ENCODE peak calls at places on chromosomes 3 and 15, in four cellular contexts. B is HepG2, O is K562, E is GM12878. Y is an unnamed sample.

GRCh38 chr3:72044231-72044935 is 259.4 kb upstream of the PROK2 start:
- DNase-seq in B (no peak), O (no peak), E (no peak), Y (no peak)

GRCh38 chr3:71369733-71370391 is 213.7 kb downstream of the FOXP1 start:
- DNase-seq in B (no peak), O (no peak), E (no peak), Y (no peak)

GRCh38 chr3:108406063-108406660 is 104.2 kb downstream of the MYH15 start:
- DNase-seq in B (no peak), O (no peak), E (no peak), Y (no peak)

GRCh38 chr15:31587583-31587982 is 260.9 kb downstream of the KLF13 start:
- DNase-seq in B (no peak), O (no peak), E (no peak), Y (no peak)

GRCh38 chr3:133282239-133282638 is 117.6 kb upstream of the BFSP2 start:
- DNase-seq in B (no peak), O (no peak), E (no peak), Y (no peak)

GRCh38 chr3:115581347-115582135 is 41.8 kb upstream of the GAP43 start:
- DNase-seq in B (no peak), O (no peak), E (no peak), Y (no peak)

GRCh38 chr15:43125095-43125661 is 8.2 kb upstream of the TMEM62 start:
- DNase-seq in B (peak), O (no peak), E (no peak), Y (no peak)

GRCh38 chr3:113271189-113271588 is 59.8 kb downstream of the BOC start:
- DNase-seq in B (no peak), O (no peak), E (no peak), Y (no peak)

GRCh38 chr3:132285620-132285945 is 31.6 kb upstream of the ACP3 start:
- DNase-seq in B (no peak), O (no peak), E (no peak), Y (no peak)

GRCh38 chr3:24129549-24129948 is 184.5 kb downstream of the NR1D2 start:
- DNase-seq in B (no peak), O (no peak), E (no peak), Y (no peak)

GRCh38 chr3:49022751-49023171 is 840 bp downstream of the NDUFAF3 start:
- DNase-seq in B (peak), O (no peak), E (no peak), Y (no peak)

GRCh38 chr3:197807969-197808587 is 17.0 kb downstream of the LRCH3 start:
- DNase-seq in B (no peak), O (no peak), E (no peak), Y (no peak)

GRCh38 chr15:100723323-100723801 is 121.0 kb downstream of the ASB7 start:
- DNase-seq in B (no peak), O (no peak), E (no peak), Y (no peak)

GRCh38 chr3:31157893-31158620 is 263.6 kb upstream of the GADL1 start:
- DNase-seq in B (no peak), O (no peak), E (no peak), Y (no peak)

GRCh38 chr15:33476908-33477307 is 166.1 kb downstream of the RYR3 start:
- DNase-seq in B (no peak), O (no peak), E (no peak), Y (no peak)

GRCh38 chr3:187968883-187969580 is 184.9 kb upstream of the LPP start:
- DNase-seq in B (peak), O (no peak), E (no peak), Y (no peak)

GRCh38 chr3:76122007-76122406 is 336.7 kb upstream of the ZNF717 start:
- DNase-seq in B (no peak), O (no peak), E (no peak), Y (no peak)

GRCh38 chr15:99082798-99083197 is 22.1 kb upstream of the SYNM start:
- DNase-seq in B (no peak), O (no peak), E (no peak), Y (no peak)

GRCh38 chr15:70017025-70017424 is 80.7 kb downstream of the TLE3 start:
- DNase-seq in B (no peak), O (no peak), E (no peak), Y (no peak)

GRCh38 chr15:58779554-58779953 is 8.5 kb downstream of the MINDY2 start:
- DNase-seq in B (no peak), O (peak), E (no peak), Y (no peak)

GRCh38 chr3:42504334-42505202 is 2.1 kb downstream of the VIPR1 start:
- DNase-seq in B (no peak), O (peak), E (no peak), Y (no peak)

GRCh38 chr3:124363451-124363850 is 366.8 kb upstream of the UMPS start:
- DNase-seq in B (no peak), O (no peak), E (no peak), Y (no peak)

GRCh38 chr15:73357999-73358665 is 10.6 kb downstream of the HCN4 start:
- DNase-seq in B (peak), O (no peak), E (no peak), Y (no peak)

GRCh38 chr15:69410290-69410874 is 3.8 kb upstream of the KIF23 start:
- DNase-seq in B (peak), O (no peak), E (no peak), Y (no peak)

GRCh38 chr15:25670025-25670554 is 193.0 kb downstream of the ATP10A start:
- DNase-seq in B (no peak), O (no peak), E (no peak), Y (peak)

GRCh38 chr3:156216852-156217251 is 96.5 kb downstream of the KCNAB1 start:
- DNase-seq in B (peak), O (no peak), E (no peak), Y (no peak)

GRCh38 chr15:43872416-43873020 is 45.7 kb downstream of the WDR76 start:
- DNase-seq in B (peak), O (peak), E (peak), Y (peak)

GRCh38 chr15:86316216-86316615 is 236.5 kb downstream of the AGBL1 start:
- DNase-seq in B (no peak), O (no peak), E (no peak), Y (no peak)

GRCh38 chr15:24985224-24985623 is 30.4 kb downstream of the SNRPN start:
- DNase-seq in B (no peak), O (no peak), E (no peak), Y (no peak)

GRCh38 chr15:101127503-101128076 is 124.3 kb downstream of the CHSY1 start:
- DNase-seq in B (peak), O (no peak), E (peak), Y (no peak)

GRCh38 chr15:89971592-89971997 is 29.5 kb upstream of the ZNF710 start:
- DNase-seq in B (peak), O (peak), E (peak), Y (peak)

GRCh38 chr15:86935841-86936240 is 856.2 kb downstream of the AGBL1 start:
- DNase-seq in B (no peak), O (no peak), E (no peak), Y (no peak)

GRCh38 chr15:44811347-44811746 is 75.0 kb downstream of the TRIM69 start:
- DNase-seq in B (peak), O (peak), E (no peak), Y (no peak)

GRCh38 chr3:133991637-133992036 is 38.1 kb downstream of the SLCO2A1 start:
- DNase-seq in B (no peak), O (no peak), E (no peak), Y (no peak)

DNA sequence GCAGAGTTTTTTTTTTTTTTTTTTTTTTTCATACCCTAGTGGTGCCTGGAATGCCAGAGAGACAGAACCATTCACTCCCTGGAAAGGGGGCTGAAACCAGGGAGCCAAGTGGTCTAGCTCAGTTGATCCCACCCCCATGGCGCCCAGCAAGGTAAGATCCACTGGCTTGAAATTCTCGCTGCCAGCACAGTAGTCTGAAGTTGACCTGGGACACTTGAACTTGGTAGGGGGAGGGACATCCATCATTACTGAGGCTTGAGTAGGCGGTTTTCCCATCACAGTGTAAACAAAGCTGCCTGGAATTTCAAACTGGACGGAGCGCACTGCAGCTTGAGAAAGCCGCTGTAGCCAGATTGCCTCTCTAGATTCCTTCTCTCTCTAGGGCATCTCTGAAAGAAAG is 310.6 kb upstream of the DPPA4 start:
- DNase-seq in B (no peak), O (no peak), E (no peak), Y (no peak)
- TF ChIP-seq CBX5 in B (no peak), O (no peak), E (no peak), Y (no peak)

GRCh38 chr3:141193431-141193830 is 38.2 kb upstream of the PXYLP1 start:
- DNase-seq in B (no peak), O (no peak), E (no peak), Y (no peak)

GRCh38 chr3:141191097-141191749 is 40.4 kb upstream of the PXYLP1 start:
- DNase-seq in B (no peak), O (no peak), E (no peak), Y (no peak)

GRCh38 chr3:141192345-141192744 is 39.3 kb upstream of the PXYLP1 start:
- DNase-seq in B (peak), O (peak), E (peak), Y (peak)
- TF ChIP-seq CBX5 in B (peak), O (no peak), E (no peak), Y (no peak)

GRCh38 chr3:18443670-18444596 is 18.8 kb upstream of the SATB1 start:
- DNase-seq in B (no peak), O (no peak), E (no peak), Y (no peak)
- TF ChIP-seq CBX5 in B (no peak), O (no peak), E (no peak), Y (no peak)

GRCh38 chr3:100482181-100482580 is 10.2 kb upstream of the TMEM45A start:
- DNase-seq in B (no peak), O (no peak), E (no peak), Y (no peak)
- TF ChIP-seq CBX5 in B (no peak), O (no peak), E (no peak), Y (no peak)

Y was measured in H1.